ENCODE peak calls at places on chromosomes 6 and 20, in four cellular contexts. Y, G, R and H are unnamed samples.

GRCh38 chr20:43515628-43516027 is 8.1 kb downstream of the L3MBTL1 start:
- DNase-seq in Y (no peak), R (no peak), G (no peak), H (no peak)

GRCh38 chr6:27188206-27188884 is 59.2 kb upstream of the PRSS16 start:
- DNase-seq in Y (peak; percentile 72), G (peak; percentile 30), R (peak; percentile 71), H (peak; percentile 73)

GRCh38 chr20:33305591-33306057 is 22.6 kb downstream of the BPIFB1 start:
- DNase-seq in G (no peak), R (peak; percentile 68), Y (peak; percentile 2), H (no peak)

GRCh38 chr6:159134701-159135364 is 34.4 kb upstream of the FNDC1 start:
- DNase-seq in Y (peak; percentile 53), R (peak; percentile 49), G (peak; percentile 60), H (peak; percentile 75)

GRCh38 chr6:1208876-1209275 is 103.0 kb upstream of the FOXQ1 start:
- DNase-seq in G (no peak), R (peak; percentile 79), Y (no peak), H (no peak)

GRCh38 chr20:34689486-34689885 is 12.6 kb upstream of the PIGU start:
- DNase-seq in Y (peak; percentile 25), G (no peak), R (peak; percentile 56), H (no peak)

GRCh38 chr20:53847843-53848185 is 222.6 kb downstream of the BCAS1 start:
- DNase-seq in G (no peak), R (no peak), Y (no peak), H (no peak)

GRCh38 chr6:96234476-96234875 is 218.7 kb downstream of the FUT9 start:
- DNase-seq in G (no peak), R (no peak), Y (no peak), H (no peak)

GRCh38 chr6:166515072-166515810 is 71.2 kb downstream of the RAMACL start:
- DNase-seq in Y (peak; percentile 85), R (peak; percentile 67), G (no peak), H (no peak)

GRCh38 chr20:33407251-33407650 is 5.9 kb upstream of the CDK5RAP1 start:
- DNase-seq in R (no peak), G (no peak), Y (no peak), H (no peak)

GRCh38 chr6:41529970-41530369 is 16.2 kb upstream of the FOXP4 start:
- DNase-seq in Y (no peak), R (no peak), G (no peak), H (no peak)

GRCh38 chr6:42404494-42404893 is 47.2 kb downstream of the TRERF1 start:
- DNase-seq in R (peak; percentile 94), G (peak; percentile 22), Y (peak; percentile 47), H (peak; percentile 80)

GRCh38 chr6:149015877-149016525 is 269.2 kb downstream of the UST start:
- DNase-seq in Y (no peak), R (no peak), G (no peak), H (no peak)

GRCh38 chr20:45495438-45495985 is 19.9 kb downstream of the SPINT3 start:
- DNase-seq in G (no peak), R (no peak), Y (no peak), H (no peak)

GRCh38 chr6:35181313-35181932 is 32.3 kb upstream of the SCUBE3 start:
- DNase-seq in Y (no peak), R (peak; percentile 66), G (peak; percentile 38), H (peak; percentile 34)

GRCh38 chr20:63370623-63371176 is 9.6 kb upstream of the CHRNA4 start:
- DNase-seq in Y (no peak), R (no peak), G (peak; percentile 35), H (no peak)

GRCh38 chr6:149082320-149082719 is 235.2 kb upstream of the TAB2 start:
- DNase-seq in R (peak; percentile 49), Y (peak; percentile 80), G (peak; percentile 82), H (peak; percentile 85)

GRCh38 chr20:58722877-58723627 is 30.5 kb downstream of the NPEPL1 start:
- DNase-seq in Y (no peak), G (no peak), R (no peak), H (peak; percentile 9)

GRCh38 chr20:55153321-55153720 is 677.9 kb downstream of the DOK5 start:
- DNase-seq in Y (no peak), G (no peak), R (no peak), H (no peak)

GRCh38 chr6:156593893-156594292 is 183.3 kb upstream of the ARID1B start:
- DNase-seq in G (no peak), Y (no peak), R (no peak), H (no peak)

GRCh38 chr6:114170958-114171387 is 171.8 kb downstream of the HS3ST5 start:
- DNase-seq in R (no peak), Y (no peak), G (no peak), H (no peak)

DNA sequence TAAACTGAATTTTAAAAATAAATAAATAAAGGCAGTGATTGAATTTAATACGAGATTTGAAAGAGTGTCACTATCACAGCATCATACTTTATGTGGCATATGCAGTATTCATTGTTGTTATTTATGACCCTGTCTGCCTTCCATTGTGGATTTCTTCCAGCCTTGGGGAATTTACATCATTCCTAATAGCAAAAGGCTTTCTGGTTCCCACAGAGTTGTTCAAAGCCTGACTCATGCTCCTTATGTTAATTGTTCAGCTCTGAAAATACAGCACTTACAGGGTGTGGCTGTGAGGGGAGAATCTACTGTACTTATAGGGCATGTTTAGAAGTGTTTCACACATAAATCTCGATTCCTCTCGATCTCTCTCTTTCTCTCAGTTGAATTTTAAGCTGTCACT is 54.4 kb downstream of the JAG1 start:
- DNase-seq in R (peak; percentile 64), G (no peak), Y (peak; percentile 83), H (no peak)
- H3K27ac ChIP-seq in R (peak overlapping the region; percentile 81), G (peak overlapping the region; percentile 49), Y (peak overlapping the region; percentile 77), H (no peak overlapping the region)

DNA sequence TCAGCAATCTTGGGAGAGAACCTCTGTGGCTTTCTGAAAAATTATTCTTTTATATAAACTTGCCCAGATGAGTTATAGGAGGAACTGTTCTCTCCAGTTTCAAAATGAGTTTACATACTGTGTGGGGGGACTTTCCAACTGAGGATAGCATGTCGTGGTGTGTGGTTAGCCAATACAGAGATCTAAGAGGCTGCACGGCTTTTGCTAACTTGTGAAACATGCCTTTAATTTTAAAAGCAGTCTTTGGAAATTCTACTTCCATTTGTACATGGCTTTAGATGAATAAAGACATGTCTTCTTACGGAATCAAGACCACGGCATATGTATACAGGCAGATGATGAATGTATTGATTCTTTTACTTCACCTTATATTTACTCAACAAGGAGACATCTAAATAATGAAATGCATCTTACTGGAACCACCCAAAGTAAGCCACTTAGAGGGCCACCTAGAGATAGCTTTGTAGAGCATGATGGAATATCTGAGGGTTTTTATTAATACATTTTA is 39.8 kb downstream of the HIVEP1 start:
- DNase-seq in R (no peak), G (no peak), Y (no peak), H (no peak)
- TF ChIP-seq CTCF in R (no peak), G (no peak), Y (no peak), H (no peak)

DNA sequence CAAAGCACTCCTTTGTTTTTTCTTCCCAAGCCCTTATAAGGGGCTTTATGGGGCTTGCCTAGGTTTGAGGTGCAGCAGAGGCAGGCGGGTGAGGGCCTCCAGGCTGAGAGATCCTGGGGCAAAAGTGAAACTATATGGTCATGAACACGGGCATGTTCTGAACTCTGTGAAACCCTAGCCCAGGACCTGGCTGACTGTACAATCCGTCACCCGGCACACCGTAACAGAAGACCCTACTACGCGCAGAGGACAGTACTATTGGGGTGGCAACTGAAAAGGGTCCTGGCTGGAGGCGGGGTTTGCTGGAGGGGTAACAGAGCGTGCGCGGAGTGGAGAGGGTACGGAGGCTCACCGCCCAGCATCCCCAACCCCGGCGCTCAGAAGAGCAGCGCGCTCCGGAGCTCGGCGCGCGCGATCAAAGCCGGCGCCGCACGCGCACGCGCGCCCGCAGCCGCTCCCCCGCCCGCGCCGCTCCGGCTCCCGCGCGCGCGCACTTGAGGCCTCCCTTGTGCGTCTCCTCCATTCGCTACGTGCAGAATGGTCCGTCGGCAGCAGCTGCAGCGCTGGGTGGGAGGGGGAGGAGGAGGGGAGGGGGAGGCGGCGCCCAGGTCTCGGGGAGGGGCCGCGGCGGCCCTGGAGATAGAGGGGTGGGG is 54.2 kb downstream of the MRPL14 start:
- DNase-seq in Y (peak; percentile 67), G (peak; percentile 84), R (peak; percentile 63), H (peak; percentile 90)
- H3K27ac ChIP-seq in Y (peak overlapping the region; percentile 87), G (peak overlapping the region; percentile 84), R (peak overlapping the region; percentile 94), H (peak overlapping the region; percentile 90)

GRCh38 chr6:32608374-32608773 is 18.7 kb upstream of the HLA-DRB1 start:
- DNase-seq in Y (no peak), R (no peak), G (no peak), H (no peak)
- TF ChIP-seq CTCF in Y (no peak), R (no peak), G (no peak), H (no peak)

GRCh38 chr6:4932506-4932903 is 71.3 kb downstream of the RPP40 start:
- DNase-seq in Y (no peak), G (no peak), R (no peak), H (no peak)

GRCh38 chr6:4936681-4937041 is 67.2 kb downstream of the RPP40 start:
- DNase-seq in R (no peak), G (peak; percentile 25), Y (peak; percentile 39), H (no peak)

GRCh38 chr6:4937414-4937813 is 66.4 kb downstream of the RPP40 start:
- DNase-seq in R (no peak), G (no peak), Y (no peak), H (no peak)

GRCh38 chr6:4935981-4936680 is 67.7 kb downstream of the RPP40 start:
- DNase-seq in Y (no peak), R (no peak), G (no peak), H (no peak)

GRCh38 chr6:4935486-4935885 is 68.4 kb downstream of the RPP40 start:
- DNase-seq in R (no peak), Y (no peak), G (no peak), H (no peak)
- H3K27ac ChIP-seq in R (no peak overlapping the region), Y (no peak overlapping the region), G (no peak overlapping the region), H (no peak overlapping the region)

GRCh38 chr6:169177516-169178196 is 76.0 kb downstream of the THBS2 start:
- DNase-seq in G (no peak), R (no peak), Y (no peak), H (no peak)
- TF ChIP-seq CTCF in G (no peak), R (no peak), Y (peak; percentile 29), H (no peak)

DNA sequence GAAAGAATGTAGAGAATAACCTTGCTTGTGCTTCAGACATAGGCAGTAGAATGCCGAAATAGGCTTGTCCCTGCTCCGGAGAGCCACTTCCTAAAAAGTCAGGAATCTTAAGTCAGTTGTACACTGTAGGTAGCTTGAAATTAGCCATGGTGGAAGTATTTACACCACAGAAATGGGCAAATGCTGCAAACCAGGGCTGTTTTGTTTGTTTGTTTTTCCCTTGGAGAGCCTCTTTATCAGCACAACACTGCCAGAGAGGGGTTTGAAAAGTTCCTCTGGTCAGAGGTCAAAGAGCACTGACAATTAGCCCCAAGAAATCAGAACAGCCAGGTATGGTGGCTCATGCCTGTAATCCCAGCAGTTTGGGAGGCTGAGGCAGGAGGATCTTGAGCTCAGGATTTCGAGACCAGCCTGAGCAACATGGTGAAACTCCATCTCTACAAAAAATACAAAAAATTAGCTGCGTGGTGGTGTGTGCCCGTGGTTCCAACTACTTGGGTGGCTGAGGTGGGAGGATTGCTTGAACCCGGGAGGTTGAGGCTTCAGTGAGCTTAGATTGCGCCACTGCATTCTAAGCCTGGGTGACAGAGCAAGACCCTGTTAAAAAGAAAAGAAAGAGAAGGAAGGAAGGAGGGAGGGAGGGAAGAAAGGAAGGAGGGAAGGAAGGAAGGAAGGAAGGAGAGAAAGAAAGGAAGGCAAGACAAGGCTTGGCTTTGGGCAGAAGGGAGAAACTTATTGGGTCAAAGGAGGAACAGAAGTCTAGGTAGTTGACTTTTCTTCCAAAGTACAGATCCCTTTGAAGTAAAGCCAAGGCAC is 61.0 kb upstream of the ZMYND8 start:
- DNase-seq in Y (no peak), R (no peak), G (no peak), H (no peak)
- H3K27ac ChIP-seq in Y (no peak overlapping the region), R (peak overlapping the region; percentile 79), G (no peak overlapping the region), H (no peak overlapping the region)

GRCh38 chr20:50731055-50731929 is at the start of gene PARD6B:
- DNase-seq in Y (peak; percentile 92), G (peak; percentile 94), R (peak; percentile 96), H (peak; percentile 99)
- TF ChIP-seq CTCF in Y (no peak), G (no peak), R (no peak), H (no peak)